ENCODE peak calls at places on chromosomes 6 and 20, in nine cellular contexts. N is GM23248, Y is H1, S is mesendoderm, P is MM.1S, Q is hepatocyte, B is fibroblast of lung, R is PC-3, T is mesenchymal stem cell. A is an unnamed sample.

GRCh38 chr20:36542516-36543186 is 1.3 kb downstream of the MYL9 start:
- DNase-seq in N (no peak), Y (no peak), S (no peak), P (no peak), Q (no peak), B (no peak), R (no peak), T (no peak), A (no peak)

GRCh38 chr20:8246701-8247100 is 114.6 kb downstream of the PLCB1 start:
- DNase-seq in N (no peak), Y (no peak), S (no peak), P (no peak), Q (no peak), B (no peak), R (no peak), T (no peak), A (no peak)

GRCh38 chr20:60558491-60558890 is 600.3 kb downstream of the CDH26 start:
- DNase-seq in N (no peak), Y (no peak), S (no peak), P (no peak), Q (no peak), B (no peak), R (no peak), T (no peak), A (no peak)

GRCh38 chr6:141264101-141264500 is 868.6 kb upstream of the GJE1 start:
- DNase-seq in N (no peak), Y (no peak), S (no peak), P (no peak), Q (no peak), B (no peak), R (peak), T (no peak), A (no peak)

GRCh38 chr6:158391276-158391675 is 79.0 kb downstream of the TULP4 start:
- DNase-seq in N (no peak), Y (no peak), S (no peak), P (no peak), Q (no peak), B (no peak), R (no peak), T (no peak), A (no peak)

GRCh38 chr6:42450314-42451145 is 1.2 kb downstream of the TRERF1 start:
- DNase-seq in N (peak), Y (no peak), S (peak), P (no peak), Q (peak), B (peak), R (peak), T (peak), A (no peak)

GRCh38 chr6:49915035-49915434 is 48.7 kb upstream of the CRISP1 start:
- DNase-seq in N (no peak), Y (no peak), S (peak), P (no peak), Q (peak), B (no peak), R (no peak), T (no peak), A (no peak)

GRCh38 chr20:20407891-20408805 is 40.2 kb downstream of the INSM1 start:
- DNase-seq in N (peak), Y (no peak), S (peak), P (no peak), Q (no peak), B (peak), R (peak), T (peak), A (no peak)

GRCh38 chr6:31125586-31126363 is 5.5 kb upstream of the CDSN start:
- DNase-seq in N (peak), Y (no peak), S (no peak), P (no peak), Q (no peak), B (no peak), R (peak), T (peak), A (no peak)

GRCh38 chr20:4465855-4466545 is 255.7 kb upstream of the PRND start:
- DNase-seq in N (peak), Y (no peak), S (no peak), P (no peak), Q (no peak), B (peak), R (no peak), T (no peak), A (no peak)

GRCh38 chr6:152380993-152381898 is 255.9 kb downstream of the SYNE1 start:
- DNase-seq in N (peak), Y (no peak), S (peak), P (no peak), Q (peak), B (peak), R (peak), T (peak), A (peak)

GRCh38 chr20:61510778-61511330 is 258.8 kb downstream of the CDH4 start:
- DNase-seq in N (no peak), Y (no peak), S (peak), P (no peak), Q (no peak), B (no peak), R (no peak), T (no peak), A (no peak)

GRCh38 chr6:7264686-7265384 is 48.2 kb downstream of the SSR1 start:
- DNase-seq in N (no peak), Y (no peak), S (no peak), P (no peak), Q (no peak), B (no peak), R (no peak), T (no peak), A (no peak)

GRCh38 chr6:53829698-53830221 is 35.0 kb downstream of the LRRC1 start:
- DNase-seq in N (no peak), Y (no peak), S (peak), P (no peak), Q (peak), B (no peak), R (no peak), T (no peak), A (no peak)

GRCh38 chr20:32018269-32019155 is 8.3 kb downstream of the CCM2L start:
- DNase-seq in N (peak), Y (peak), S (peak), P (peak), Q (peak), B (no peak), R (peak), T (no peak), A (peak)

DNA sequence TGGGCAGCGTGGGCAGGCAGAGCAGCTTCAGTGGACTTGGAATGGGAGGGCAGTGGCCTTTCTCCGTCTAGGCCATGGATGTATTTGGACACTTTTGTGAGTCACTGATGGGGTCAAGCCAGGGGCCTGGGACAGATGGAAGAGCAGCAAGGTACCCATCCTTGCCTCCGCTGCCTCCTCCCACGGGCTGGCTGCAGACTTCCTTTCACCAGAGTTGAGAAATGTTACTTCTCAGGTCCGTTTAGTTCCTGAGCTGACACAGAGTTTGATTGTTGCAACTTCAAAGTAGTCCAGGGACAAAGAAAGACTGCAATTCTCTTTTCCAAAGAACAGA is 18.6 kb downstream of the CST8 start:
- DNase-seq in N (no peak), Y (no peak), S (no peak), P (no peak), Q (no peak), B (no peak), R (no peak), T (no peak), A (no peak)
- H3K4me2 ChIP-seq in N (no peak), Y (no peak), S (no peak), P (no peak), Q (no peak), B (no peak), R (no peak), T (no peak), A (no peak)

GRCh38 chr6:38510205-38510604 is 129.5 kb downstream of the BTBD9 start:
- DNase-seq in N (peak), Y (no peak), S (no peak), P (no peak), Q (no peak), B (peak), R (peak), T (no peak), A (no peak)
- H3K4me2 ChIP-seq in N (no peak), Y (no peak), S (no peak), P (no peak), Q (no peak), B (peak), R (peak), T (no peak), A (no peak)

GRCh38 chr20:2942439-2942838 is 69.2 kb downstream of the PTPRA start:
- DNase-seq in N (peak), Y (no peak), S (no peak), P (no peak), Q (no peak), B (peak), R (no peak), T (no peak), A (peak)

GRCh38 chr20:2948968-2949367 is 75.7 kb downstream of the PTPRA start:
- DNase-seq in N (no peak), Y (no peak), S (no peak), P (no peak), Q (no peak), B (no peak), R (no peak), T (no peak), A (no peak)

GRCh38 chr20:2946988-2947961 is 74.0 kb downstream of the PTPRA start:
- DNase-seq in N (no peak), Y (no peak), S (no peak), P (no peak), Q (peak), B (peak), R (no peak), T (peak), A (no peak)
- H3K4me2 ChIP-seq in N (no peak), Y (no peak), S (no peak), P (no peak), Q (peak), B (no peak), R (no peak), T (no peak), A (no peak)

GRCh38 chr6:118100763-118101162 is 193.7 kb downstream of the SLC35F1 start:
- DNase-seq in N (no peak), Y (no peak), S (peak), P (no peak), Q (no peak), B (no peak), R (no peak), T (no peak), A (no peak)
- H3K4me2 ChIP-seq in N (no peak), Y (no peak), S (no peak), P (no peak), Q (no peak), B (no peak), R (no peak), T (no peak), A (no peak)

GRCh38 chr6:137080711-137081110 is 35.9 kb upstream of the IL20RA start:
- DNase-seq in N (no peak), Y (no peak), S (no peak), P (no peak), Q (no peak), B (no peak), R (no peak), T (no peak), A (no peak)

GRCh38 chr6:137084865-137085617 is 40.3 kb upstream of the IL20RA start:
- DNase-seq in N (no peak), Y (no peak), S (no peak), P (no peak), Q (no peak), B (no peak), R (no peak), T (no peak), A (no peak)

GRCh38 chr6:137081997-137082396 is 37.2 kb upstream of the IL20RA start:
- DNase-seq in N (no peak), Y (no peak), S (no peak), P (no peak), Q (no peak), B (no peak), R (no peak), T (no peak), A (no peak)

GRCh38 chr6:137086031-137086430 is 41.3 kb upstream of the IL20RA start:
- DNase-seq in N (no peak), Y (no peak), S (no peak), P (no peak), Q (no peak), B (no peak), R (no peak), T (no peak), A (no peak)

DNA sequence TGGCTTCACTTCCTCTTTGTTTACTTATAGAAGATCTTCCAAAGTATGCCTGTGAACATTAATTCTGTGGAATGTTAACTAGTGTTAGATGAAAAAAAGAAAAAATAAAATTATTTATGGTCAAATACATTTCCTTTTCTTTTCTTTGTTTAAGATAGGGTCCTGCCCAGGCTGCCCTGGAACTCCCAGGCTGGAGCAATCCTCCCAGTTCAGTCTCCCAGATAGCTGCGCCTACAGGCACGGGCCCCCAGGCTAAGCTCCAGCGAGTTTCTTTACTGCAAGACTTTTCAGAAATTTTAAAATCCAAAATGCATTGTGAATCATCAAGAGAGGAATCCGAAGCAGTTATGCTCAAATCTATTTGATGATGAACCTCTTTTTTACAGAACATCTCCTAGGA is 39.3 kb upstream of the IL20RA start:
- DNase-seq in N (no peak), Y (no peak), S (no peak), P (no peak), Q (no peak), B (no peak), R (no peak), T (no peak), A (no peak)
- H3K4me2 ChIP-seq in N (no peak), Y (no peak), S (no peak), P (no peak), Q (no peak), B (no peak), R (no peak), T (no peak), A (no peak)

GRCh38 chr6:85679445-85680123 is 36.9 kb upstream of the SYNCRIP start:
- DNase-seq in N (peak), Y (no peak), S (no peak), P (no peak), Q (no peak), B (peak), R (peak), T (peak), A (no peak)

GRCh38 chr6:85677243-85677956 is 34.7 kb upstream of the SYNCRIP start:
- DNase-seq in N (peak), Y (no peak), S (no peak), P (no peak), Q (peak), B (peak), R (no peak), T (peak), A (peak)

GRCh38 chr6:85678000-85678601 is 35.4 kb upstream of the SYNCRIP start:
- DNase-seq in N (peak), Y (no peak), S (no peak), P (no peak), Q (no peak), B (no peak), R (peak), T (no peak), A (no peak)

GRCh38 chr6:85678602-85679444 is 36.1 kb upstream of the SYNCRIP start:
- DNase-seq in N (peak), Y (peak), S (peak), P (peak), Q (peak), B (peak), R (peak), T (peak), A (peak)

GRCh38 chr6:85680388-85680787 is 37.7 kb upstream of the SYNCRIP start:
- DNase-seq in N (no peak), Y (no peak), S (no peak), P (no peak), Q (no peak), B (no peak), R (no peak), T (peak), A (no peak)
- H3K4me2 ChIP-seq in N (peak), Y (peak), S (no peak), P (peak), Q (peak), B (peak), R (peak), T (no peak), A (peak)